ENCODE peak calls at places on chromosomes 16 and 17, in seven cellular contexts. One of them, this sample, is unnamed.
A peak's percentile ranks its signal among the peaks of the same experiment; 100 is the strongest.

GRCh38 chr16:4850211-4850610 is 2.9 kb downstream of the UBN1 start:
- DNase-seq in GM12864: no peak
- DNase-seq in tibial artery: no peak
- DNase-seq in mammary epithelial cell: no peak
- DNase-seq in AG10803: peak; percentile 6
- DNase-seq in gastrocnemius medialis: no peak
- DNase-seq in cardiac muscle cell: no peak
- DNase-seq in this sample: no peak

GRCh38 chr16:69858196-69859104 is 92.7 kb upstream of the CLEC18A start:
- DNase-seq in gastrocnemius medialis: no peak
- DNase-seq in cardiac muscle cell: no peak
- DNase-seq in GM12864: no peak
- DNase-seq in AG10803: no peak
- DNase-seq in tibial artery: no peak
- DNase-seq in mammary epithelial cell: no peak
- DNase-seq in this sample: no peak

GRCh38 chr16:28082624-28083023 is 19.1 kb upstream of the GSG1L start:
- DNase-seq in mammary epithelial cell: peak; percentile 17
- DNase-seq in cardiac muscle cell: no peak
- DNase-seq in gastrocnemius medialis: no peak
- DNase-seq in GM12864: no peak
- DNase-seq in AG10803: no peak
- DNase-seq in tibial artery: no peak
- DNase-seq in this sample: no peak

GRCh38 chr16:7377231-7377630 is 44.6 kb downstream of the RBFOX1 start:
- DNase-seq in gastrocnemius medialis: no peak
- DNase-seq in GM12864: no peak
- DNase-seq in mammary epithelial cell: no peak
- DNase-seq in tibial artery: no peak
- DNase-seq in cardiac muscle cell: no peak
- DNase-seq in AG10803: no peak
- DNase-seq in this sample: no peak

GRCh38 chr16:57126412-57126811 is 34.0 kb downstream of the CPNE2 start:
- DNase-seq in GM12864: no peak
- DNase-seq in cardiac muscle cell: no peak
- DNase-seq in AG10803: no peak
- DNase-seq in mammary epithelial cell: no peak
- DNase-seq in tibial artery: no peak
- DNase-seq in gastrocnemius medialis: no peak
- DNase-seq in this sample: no peak

GRCh38 chr17:47801176-47801765 is 20.3 kb downstream of the OSBPL7 start:
- DNase-seq in cardiac muscle cell: no peak
- DNase-seq in mammary epithelial cell: no peak
- DNase-seq in gastrocnemius medialis: no peak
- DNase-seq in tibial artery: no peak
- DNase-seq in GM12864: no peak
- DNase-seq in AG10803: no peak
- DNase-seq in this sample: peak; percentile 55

GRCh38 chr17:6574689-6575595 is 18.6 kb upstream of the PITPNM3 start:
- DNase-seq in AG10803: peak; percentile 65
- DNase-seq in gastrocnemius medialis: no peak
- DNase-seq in mammary epithelial cell: peak; percentile 55
- DNase-seq in GM12864: peak; percentile 33
- DNase-seq in tibial artery: peak; percentile 47
- DNase-seq in cardiac muscle cell: peak; percentile 57
- DNase-seq in this sample: no peak

GRCh38 chr17:76515291-76515949 is 14.2 kb upstream of the RHBDF2 start:
- DNase-seq in AG10803: peak; percentile 100
- DNase-seq in GM12864: peak; percentile 68
- DNase-seq in tibial artery: peak; percentile 92
- DNase-seq in gastrocnemius medialis: peak; percentile 86
- DNase-seq in cardiac muscle cell: no peak
- DNase-seq in mammary epithelial cell: peak; percentile 91
- DNase-seq in this sample: peak; percentile 93

GRCh38 chr17:60311186-60311585 is 80.7 kb downstream of the USP32 start:
- DNase-seq in AG10803: no peak
- DNase-seq in tibial artery: no peak
- DNase-seq in gastrocnemius medialis: no peak
- DNase-seq in cardiac muscle cell: no peak
- DNase-seq in GM12864: no peak
- DNase-seq in mammary epithelial cell: no peak
- DNase-seq in this sample: no peak

GRCh38 chr17:9522074-9522473 is 53.5 kb downstream of the STX8 start:
- DNase-seq in GM12864: no peak
- DNase-seq in gastrocnemius medialis: no peak
- DNase-seq in cardiac muscle cell: peak; percentile 48
- DNase-seq in mammary epithelial cell: peak; percentile 14
- DNase-seq in AG10803: peak; percentile 69
- DNase-seq in tibial artery: no peak
- DNase-seq in this sample: no peak

GRCh38 chr17:2083613-2084128 is 28.8 kb downstream of the HIC1 start:
- DNase-seq in AG10803: no peak
- DNase-seq in cardiac muscle cell: peak; percentile 87
- DNase-seq in tibial artery: no peak
- DNase-seq in gastrocnemius medialis: no peak
- DNase-seq in GM12864: peak; percentile 74
- DNase-seq in mammary epithelial cell: no peak
- DNase-seq in this sample: no peak

GRCh38 chr17:2084129-2084765 is 29.3 kb downstream of the HIC1 start:
- DNase-seq in tibial artery: peak; percentile 80
- DNase-seq in AG10803: peak; percentile 81
- DNase-seq in GM12864: no peak
- DNase-seq in cardiac muscle cell: no peak
- DNase-seq in gastrocnemius medialis: peak; percentile 53
- DNase-seq in mammary epithelial cell: peak; percentile 36
- DNase-seq in this sample: peak; percentile 83

GRCh38 chr17:2084766-2085647 is 30.1 kb downstream of the HIC1 start:
- DNase-seq in GM12864: no peak
- DNase-seq in cardiac muscle cell: no peak
- DNase-seq in mammary epithelial cell: no peak
- DNase-seq in tibial artery: peak; percentile 81
- DNase-seq in gastrocnemius medialis: no peak
- DNase-seq in AG10803: peak; percentile 97
- DNase-seq in this sample: no peak

GRCh38 chr17:2081564-2081963 is 26.7 kb downstream of the HIC1 start:
- DNase-seq in gastrocnemius medialis: no peak
- DNase-seq in GM12864: no peak
- DNase-seq in mammary epithelial cell: no peak
- DNase-seq in AG10803: peak; percentile 60
- DNase-seq in cardiac muscle cell: no peak
- DNase-seq in tibial artery: no peak
- DNase-seq in this sample: no peak

DNA sequence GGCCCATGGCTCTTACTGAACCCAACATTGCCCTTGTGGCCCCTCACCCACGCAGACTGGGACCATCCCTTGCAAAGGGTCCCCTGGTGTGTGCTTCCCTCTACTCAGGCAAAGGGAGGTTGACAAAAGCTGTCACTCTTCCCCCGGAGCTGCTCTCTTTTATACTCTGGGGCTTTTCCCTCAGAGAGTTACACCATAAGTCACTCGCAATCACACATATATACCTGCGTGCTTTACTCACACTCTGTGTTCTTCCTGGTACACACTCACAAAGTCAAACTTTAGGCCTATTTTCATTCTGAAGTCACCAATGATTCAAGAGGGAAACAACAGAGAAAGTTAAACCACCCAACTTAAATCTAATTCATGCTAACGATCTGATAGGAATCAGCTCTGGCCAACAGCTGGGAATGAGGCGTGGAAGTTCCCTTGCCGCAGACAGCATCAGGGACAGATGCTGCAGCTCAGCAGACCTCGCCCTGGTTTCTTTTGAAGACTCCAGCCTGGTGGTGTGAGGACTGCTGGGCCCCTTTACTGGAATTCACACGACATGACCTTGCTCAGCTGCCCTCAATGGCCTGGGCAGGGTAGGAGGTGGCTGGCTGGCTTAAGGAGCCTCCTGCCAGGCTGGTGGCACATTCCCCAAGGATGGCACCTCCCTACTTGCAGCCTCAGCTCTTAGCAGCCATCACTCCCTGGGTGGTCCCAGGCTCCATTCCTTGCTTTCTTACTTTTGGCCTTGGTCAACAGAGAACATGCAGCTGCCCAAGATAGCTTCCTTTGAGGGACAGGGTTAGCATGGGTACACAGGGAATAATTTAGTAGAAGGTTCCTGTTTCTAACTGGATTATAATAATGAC is 27.3 kb downstream of the HIC1 start:
- DNase-seq in tibial artery: no peak
- DNase-seq in mammary epithelial cell: no peak
- DNase-seq in gastrocnemius medialis: no peak
- DNase-seq in cardiac muscle cell: no peak
- DNase-seq in GM12864: no peak
- DNase-seq in AG10803: peak; percentile 60
- DNase-seq in this sample: no peak
- TF ChIP-seq CTCF in tibial artery: no peak
- TF ChIP-seq CTCF in mammary epithelial cell: no peak
- TF ChIP-seq CTCF in gastrocnemius medialis: no peak
- TF ChIP-seq CTCF in cardiac muscle cell: no peak
- TF ChIP-seq CTCF in GM12864: no peak
- TF ChIP-seq CTCF in AG10803: no peak
- TF ChIP-seq CTCF in this sample: no peak

GRCh38 chr17:14268264-14268663 is 31.6 kb upstream of the CDRT15 start:
- DNase-seq in tibial artery: no peak
- DNase-seq in gastrocnemius medialis: no peak
- DNase-seq in cardiac muscle cell: no peak
- DNase-seq in mammary epithelial cell: no peak
- DNase-seq in GM12864: no peak
- DNase-seq in AG10803: no peak
- DNase-seq in this sample: no peak
- TF ChIP-seq CTCF in tibial artery: no peak
- TF ChIP-seq CTCF in gastrocnemius medialis: no peak
- TF ChIP-seq CTCF in cardiac muscle cell: no peak
- TF ChIP-seq CTCF in mammary epithelial cell: peak; percentile 22
- TF ChIP-seq CTCF in GM12864: peak; percentile 12
- TF ChIP-seq CTCF in AG10803: no peak
- TF ChIP-seq CTCF in this sample: no peak

GRCh38 chr17:58491510-58492045 is 3.4 kb upstream of the HSF5 start:
- DNase-seq in cardiac muscle cell: no peak
- DNase-seq in AG10803: no peak
- DNase-seq in mammary epithelial cell: no peak
- DNase-seq in tibial artery: no peak
- DNase-seq in gastrocnemius medialis: no peak
- DNase-seq in GM12864: no peak
- DNase-seq in this sample: no peak

GRCh38 chr17:58484600-58484999 is 3.6 kb downstream of the HSF5 start:
- DNase-seq in cardiac muscle cell: no peak
- DNase-seq in gastrocnemius medialis: no peak
- DNase-seq in mammary epithelial cell: no peak
- DNase-seq in GM12864: no peak
- DNase-seq in AG10803: no peak
- DNase-seq in tibial artery: no peak
- DNase-seq in this sample: no peak

GRCh38 chr17:58492238-58493121 is 4.3 kb upstream of the HSF5 start:
- DNase-seq in AG10803: no peak
- DNase-seq in gastrocnemius medialis: no peak
- DNase-seq in cardiac muscle cell: no peak
- DNase-seq in tibial artery: no peak
- DNase-seq in GM12864: no peak
- DNase-seq in mammary epithelial cell: peak; percentile 25
- DNase-seq in this sample: no peak

GRCh38 chr17:58488428-58488890 is 251 bp upstream of the HSF5 start:
- DNase-seq in mammary epithelial cell: no peak
- DNase-seq in GM12864: no peak
- DNase-seq in cardiac muscle cell: no peak
- DNase-seq in gastrocnemius medialis: no peak
- DNase-seq in AG10803: no peak
- DNase-seq in tibial artery: no peak
- DNase-seq in this sample: no peak

DNA sequence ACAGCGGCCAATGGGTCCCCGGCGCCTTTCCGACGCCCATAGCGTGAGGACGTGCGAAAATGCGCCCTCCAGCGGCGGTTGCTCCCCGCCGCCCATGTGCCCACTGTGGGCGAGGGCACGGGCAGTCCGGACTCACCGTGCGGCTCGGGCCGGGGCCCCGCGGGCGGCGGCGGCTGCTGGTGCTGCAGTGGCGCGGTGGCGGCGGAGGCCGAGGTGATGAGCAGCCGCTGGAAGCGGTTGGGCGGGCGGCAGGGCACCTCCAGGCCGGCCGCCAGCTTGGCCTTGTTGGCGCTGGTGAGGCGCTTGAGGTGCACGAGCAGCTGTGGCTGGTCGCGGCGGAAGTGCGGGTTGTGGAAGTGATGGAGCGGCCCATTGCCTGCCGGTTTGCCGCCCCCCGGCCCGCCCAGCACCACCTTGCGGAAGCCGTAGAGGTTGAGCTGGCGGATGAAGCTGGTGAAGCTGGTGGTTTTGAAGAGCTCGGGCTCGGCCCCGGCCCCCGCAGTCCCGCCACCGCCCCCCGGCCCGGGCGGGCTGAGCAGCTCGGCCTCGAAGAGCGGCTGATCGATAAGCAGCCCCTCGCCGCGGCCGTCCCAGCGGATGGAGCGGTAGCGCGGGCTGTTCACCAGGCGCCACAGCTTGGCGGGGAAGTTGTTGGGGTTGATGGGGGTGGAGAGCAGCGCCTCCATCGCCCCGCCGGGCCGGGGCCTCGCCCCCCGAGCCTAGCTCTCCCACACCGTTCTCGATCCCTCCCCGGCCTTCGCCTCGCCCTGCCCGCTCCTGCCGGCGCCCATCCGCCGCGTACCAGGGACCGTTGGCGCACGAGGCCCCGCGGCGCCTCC is at the start of gene HSF5:
- DNase-seq in mammary epithelial cell: no peak
- DNase-seq in AG10803: no peak
- DNase-seq in cardiac muscle cell: no peak
- DNase-seq in tibial artery: no peak
- DNase-seq in GM12864: no peak
- DNase-seq in gastrocnemius medialis: no peak
- DNase-seq in this sample: no peak
- TF ChIP-seq CTCF in mammary epithelial cell: no peak
- TF ChIP-seq CTCF in AG10803: no peak
- TF ChIP-seq CTCF in cardiac muscle cell: peak; percentile 39
- TF ChIP-seq CTCF in tibial artery: no peak
- TF ChIP-seq CTCF in GM12864: peak; percentile 26
- TF ChIP-seq CTCF in gastrocnemius medialis: no peak
- TF ChIP-seq CTCF in this sample: no peak

GRCh38 chr17:15261063-15261817 is 3.9 kb downstream of the PMP22 start:
- DNase-seq in mammary epithelial cell: peak; percentile 54
- DNase-seq in tibial artery: no peak
- DNase-seq in gastrocnemius medialis: peak; percentile 48
- DNase-seq in cardiac muscle cell: peak; percentile 80
- DNase-seq in AG10803: peak; percentile 57
- DNase-seq in GM12864: no peak
- DNase-seq in this sample: no peak
- TF ChIP-seq CTCF in mammary epithelial cell: no peak
- TF ChIP-seq CTCF in tibial artery: no peak
- TF ChIP-seq CTCF in gastrocnemius medialis: no peak
- TF ChIP-seq CTCF in cardiac muscle cell: no peak
- TF ChIP-seq CTCF in AG10803: peak; percentile 15
- TF ChIP-seq CTCF in GM12864: no peak
- TF ChIP-seq CTCF in this sample: no peak

GRCh38 chr16:30949655-30950515 is 1.0 kb downstream of the ORAI3 start:
- DNase-seq in mammary epithelial cell: peak; percentile 98
- DNase-seq in gastrocnemius medialis: peak; percentile 78
- DNase-seq in GM12864: no peak
- DNase-seq in AG10803: peak; percentile 88
- DNase-seq in tibial artery: peak; percentile 94
- DNase-seq in cardiac muscle cell: peak; percentile 66
- DNase-seq in this sample: peak; percentile 93
- TF ChIP-seq CTCF in mammary epithelial cell: peak; percentile 25
- TF ChIP-seq CTCF in gastrocnemius medialis: no peak
- TF ChIP-seq CTCF in GM12864: peak; percentile 45
- TF ChIP-seq CTCF in AG10803: peak; percentile 26
- TF ChIP-seq CTCF in tibial artery: no peak
- TF ChIP-seq CTCF in cardiac muscle cell: no peak
- TF ChIP-seq CTCF in this sample: no peak

GRCh38 chr16:23835390-23836077 is at the start of gene PRKCB:
- DNase-seq in mammary epithelial cell: peak; percentile 47
- DNase-seq in gastrocnemius medialis: peak; percentile 15
- DNase-seq in tibial artery: peak; percentile 74
- DNase-seq in cardiac muscle cell: peak; percentile 92
- DNase-seq in GM12864: no peak
- DNase-seq in AG10803: peak; percentile 8
- DNase-seq in this sample: peak; percentile 69
- TF ChIP-seq CTCF in mammary epithelial cell: no peak
- TF ChIP-seq CTCF in gastrocnemius medialis: no peak
- TF ChIP-seq CTCF in tibial artery: no peak
- TF ChIP-seq CTCF in cardiac muscle cell: no peak
- TF ChIP-seq CTCF in GM12864: no peak
- TF ChIP-seq CTCF in AG10803: no peak
- TF ChIP-seq CTCF in this sample: no peak